ENCODE peak calls at places on chromosomes 4 and X, in four cellular contexts. G, X, U and E are unnamed samples.

GRCh38 chrX:11465648-11466411 is 172.6 kb downstream of the AMELX start:
- DNase-seq in G (no peak), U (no peak), X (no peak), E (no peak)

GRCh38 chrX:29852767-29853166 is 362.6 kb upstream of the MAGEB2 start:
- DNase-seq in X (no peak), G (no peak), U (no peak), E (no peak)

GRCh38 chrX:98379134-98379533 is 1495.4 kb downstream of the RPA4 start:
- DNase-seq in G (no peak), U (no peak), X (no peak), E (no peak)

GRCh38 chrX:38664285-38664684 is 102.9 kb downstream of the TSPAN7 start:
- DNase-seq in G (no peak), X (no peak), U (peak), E (no peak)

GRCh38 chr4:6226506-6226905 is 26.2 kb upstream of the JAKMIP1 start:
- DNase-seq in G (no peak), X (no peak), U (no peak), E (no peak)

GRCh38 chr4:112182604-112183003 is 37.4 kb downstream of the FAM241A start:
- DNase-seq in U (no peak), G (no peak), X (no peak), E (no peak)

GRCh38 chr4:145679520-145679919 is 426 bp upstream of the C4orf51 start:
- DNase-seq in X (no peak), G (no peak), U (no peak), E (no peak)

GRCh38 chr4:78672441-78672815 is 103.7 kb upstream of the BMP2K start:
- DNase-seq in U (no peak), X (no peak), G (no peak), E (no peak)

GRCh38 chr4:828641-829271 is 2.8 kb upstream of the CPLX1 start:
- DNase-seq in X (no peak), U (no peak), G (no peak), E (no peak)

GRCh38 chr4:176185068-176185467 is 10.3 kb downstream of the SPATA4 start:
- DNase-seq in G (no peak), X (no peak), U (no peak), E (no peak)

GRCh38 chr4:19888587-19888986 is 363.1 kb upstream of the SLIT2 start:
- DNase-seq in G (no peak), U (peak), X (no peak), E (no peak)

GRCh38 chr4:26060286-26060685 is 146.3 kb downstream of the SMIM20 start:
- DNase-seq in G (no peak), X (no peak), U (no peak), E (no peak)

GRCh38 chr4:73234712-73235111 is 23.9 kb downstream of the ANKRD17 start:
- DNase-seq in X (no peak), G (no peak), U (no peak), E (no peak)

GRCh38 chrX:70128071-70128470 is 5.2 kb upstream of the IGBP1 start:
- DNase-seq in G (no peak), U (no peak), X (no peak), E (no peak)

GRCh38 chrX:150476183-150476699 is 92.2 kb upstream of the MTM1 start:
- DNase-seq in X (no peak), G (no peak), U (no peak), E (no peak)

GRCh38 chrX:10447577-10448214 is 172.7 kb downstream of the MID1 start:
- DNase-seq in X (no peak), U (no peak), G (no peak), E (no peak)

GRCh38 chr4:153541426-153542096 is 75.4 kb downstream of the TMEM131L start:
- DNase-seq in X (no peak), G (no peak), U (no peak), E (no peak)

GRCh38 chr4:37970702-37971101 is 10.5 kb downstream of the PTTG2 start:
- DNase-seq in U (peak), G (no peak), X (no peak), E (peak)

GRCh38 chr4:86595426-86595805 is 1.3 kb downstream of the PTPN13 start:
- DNase-seq in G (no peak), U (no peak), X (no peak), E (no peak)

GRCh38 chr4:120920666-120921065 is 1.9 kb downstream of the PRDM5 start:
- DNase-seq in U (no peak), X (no peak), G (no peak), E (no peak)

GRCh38 chr4:159146454-159146853 is 43.6 kb downstream of the RAPGEF2 start:
- DNase-seq in U (no peak), G (no peak), X (no peak), E (no peak)

GRCh38 chr4:176002007-176002623 is 63.5 kb upstream of the WDR17 start:
- DNase-seq in G (no peak), X (peak), U (no peak), E (peak)

GRCh38 chrX:150887906-150888465 is 10.5 kb downstream of the CD99L2 start:
- DNase-seq in U (no peak), G (no peak), X (no peak), E (no peak)

GRCh38 chr4:111475696-111476095 is 669.6 kb upstream of the FAM241A start:
- DNase-seq in G (no peak), U (no peak), X (no peak), E (no peak)

GRCh38 chrX:49199906-49200771 is at the start of gene SYP:
- DNase-seq in G (no peak), U (peak), X (peak), E (peak)

GRCh38 chr4:7342581-7343352 is 92.0 kb downstream of the PSAPL1 start:
- DNase-seq in U (no peak), G (no peak), X (no peak), E (no peak)

GRCh38 chrX:48468693-48469691 is 1.1 kb downstream of the SLC38A5 start:
- DNase-seq in X (no peak), G (no peak), U (peak), E (peak)

GRCh38 chr4:56743550-56743949 is 62.5 kb upstream of the HOPX start:
- DNase-seq in G (no peak), U (no peak), X (no peak), E (no peak)

GRCh38 chr4:15677507-15677988 is 4.1 kb upstream of the FAM200B start:
- DNase-seq in X (no peak), G (no peak), U (no peak), E (no peak)

GRCh38 chrX:79081895-79082512 is 62.5 kb upstream of the GPR174 start:
- DNase-seq in U (peak), G (peak), X (no peak), E (peak)

GRCh38 chr4:132557660-132558059 is 591.4 kb upstream of the PCDH10 start:
- DNase-seq in G (no peak), U (no peak), X (no peak), E (no peak)

GRCh38 chr4:71945791-71946190 is 86.0 kb upstream of the NPFFR2 start:
- DNase-seq in X (no peak), U (no peak), G (no peak), E (no peak)

GRCh38 chr4:71941001-71941400 is 90.8 kb upstream of the NPFFR2 start:
- DNase-seq in X (no peak), G (no peak), U (peak), E (peak)

DNA sequence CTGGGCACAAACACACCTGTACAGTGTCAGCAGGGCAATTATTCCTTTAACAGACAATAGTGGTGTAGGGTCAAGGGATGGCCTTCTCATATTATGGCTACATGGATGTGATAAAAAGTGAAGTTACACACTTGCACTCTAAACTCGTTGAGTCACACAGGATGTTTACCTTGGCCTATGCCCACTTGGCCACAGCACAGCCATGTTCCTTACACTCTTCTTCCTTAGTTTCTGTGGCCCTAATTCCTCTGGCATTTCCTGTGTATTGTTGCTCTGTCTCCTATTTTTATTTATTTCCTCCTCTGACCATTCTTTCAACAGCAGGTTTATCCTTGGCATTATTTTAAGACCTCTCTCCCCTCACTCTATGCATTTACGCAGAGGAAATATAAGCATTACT is 86.8 kb upstream of the NPFFR2 start:
- DNase-seq in G (no peak), U (no peak), X (no peak), E (no peak)
- TF ChIP-seq SPI1 in G (no peak), U (no peak), X (no peak), E (no peak)

DNA sequence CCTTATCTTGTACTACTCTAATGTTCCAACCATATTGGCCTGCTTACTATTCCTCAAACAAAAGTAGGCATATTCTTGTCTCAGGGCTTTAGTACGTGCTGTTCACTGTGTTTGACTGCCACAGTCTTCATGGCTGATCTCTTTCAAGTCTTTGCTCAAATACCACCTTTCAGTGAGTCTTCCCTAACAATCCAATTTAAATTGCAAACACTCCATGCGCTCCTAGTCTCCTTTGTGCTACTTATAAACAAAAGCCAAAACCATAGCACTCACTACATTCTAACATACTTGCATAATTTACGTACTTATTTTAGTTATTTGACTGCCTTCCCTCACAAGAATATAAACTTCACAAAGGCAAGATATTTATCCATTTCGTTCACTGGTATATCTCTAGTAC is 1.7 kb upstream of the ART3 start:
- DNase-seq in G (no peak), X (no peak), U (no peak), E (no peak)
- TF ChIP-seq SPI1 in G (no peak), X (no peak), U (no peak), E (no peak)

GRCh38 chr4:22463179-22463578 is 52.7 kb downstream of the ADGRA3 start:
- DNase-seq in G (no peak), U (no peak), X (no peak), E (no peak)
- TF ChIP-seq SPI1 in G (no peak), U (no peak), X (no peak), E (no peak)

GRCh38 chr4:128528793-128529553 is 241.4 kb upstream of the PGRMC2 start:
- DNase-seq in X (no peak), U (no peak), G (no peak), E (no peak)
- TF ChIP-seq SPI1 in X (no peak), U (no peak), G (no peak), E (no peak)

DNA sequence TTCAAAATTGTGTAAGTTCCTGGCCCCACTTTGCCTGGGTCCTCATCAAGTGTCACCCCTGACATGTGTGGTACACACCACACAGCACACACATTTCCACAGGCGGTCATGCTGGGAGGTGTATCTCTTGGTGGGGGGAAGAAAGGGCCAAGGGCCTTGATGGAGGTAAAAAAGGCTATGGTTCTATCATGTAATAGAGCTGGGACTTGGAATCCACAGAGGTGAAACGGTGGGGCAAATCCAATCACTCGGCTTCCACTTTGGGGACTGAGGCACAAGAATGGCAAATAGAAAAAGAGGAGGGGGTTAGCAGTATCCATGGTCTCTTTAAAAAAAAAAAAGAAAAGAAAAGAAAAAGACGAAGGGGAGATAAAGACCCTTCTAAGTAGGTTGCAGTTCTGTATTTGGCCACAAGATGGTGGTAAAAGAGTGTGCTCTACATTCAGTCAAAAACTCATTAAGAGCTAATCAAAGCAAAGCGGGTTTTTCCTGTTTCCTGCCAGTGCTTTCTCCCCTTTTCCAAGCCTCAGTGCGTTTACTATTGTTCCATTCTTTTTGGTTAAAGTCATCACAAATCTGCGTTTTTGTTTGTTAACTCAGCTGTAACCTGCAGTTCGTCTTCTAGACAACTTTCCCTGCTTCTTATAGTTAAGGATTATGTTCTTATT is 37.0 kb upstream of the ATP6AP2 start:
- DNase-seq in G (peak), X (no peak), U (peak), E (no peak)
- TF ChIP-seq SPI1 in G (no peak), X (no peak), U (no peak), E (no peak)

GRCh38 chr4:140427104-140427918 is at the start of gene CLGN:
- DNase-seq in G (peak), X (peak), U (peak), E (peak)

GRCh38 chr4:140423106-140423505 is 4.3 kb downstream of the CLGN start:
- DNase-seq in X (no peak), U (no peak), G (no peak), E (no peak)

GRCh38 chr4:140426610-140427103 is 791 bp downstream of the CLGN start:
- DNase-seq in G (no peak), X (peak), U (peak), E (no peak)

DNA sequence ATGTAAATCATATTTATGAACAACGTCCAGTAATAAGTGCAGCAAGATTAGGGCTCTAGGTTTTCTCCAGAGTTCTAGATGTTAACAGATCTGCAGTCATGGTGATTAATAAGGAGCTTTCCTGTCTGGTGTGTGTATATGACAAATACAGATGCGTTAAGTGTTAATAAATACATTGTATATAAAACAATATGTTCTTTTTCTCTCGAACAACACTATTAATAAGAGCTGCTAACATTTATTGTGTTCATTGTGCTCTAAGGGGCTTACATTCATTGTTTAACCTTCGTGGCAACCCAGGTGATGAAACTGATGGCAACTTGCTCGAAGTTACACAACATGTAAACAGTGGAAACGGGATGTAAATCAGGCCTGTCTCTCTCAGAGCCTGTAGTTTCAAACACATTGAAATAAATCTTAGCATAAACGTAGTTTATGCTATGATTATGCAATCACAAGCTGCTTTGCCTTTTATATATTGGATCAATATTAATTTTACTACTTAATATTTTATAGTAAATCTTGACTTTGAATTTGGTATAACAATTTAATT is 547 bp upstream of the CLGN start:
- DNase-seq in G (no peak), U (no peak), X (no peak), E (peak)
- TF ChIP-seq SPI1 in G (no peak), U (no peak), X (no peak), E (no peak)

GRCh38 chr4:188665466-188665865 is 526.2 kb downstream of the TRIML1 start:
- DNase-seq in U (no peak), X (no peak), G (no peak), E (no peak)

GRCh38 chr4:188658958-188659522 is 519.8 kb downstream of the TRIML1 start:
- DNase-seq in X (no peak), G (no peak), U (peak), E (no peak)

GRCh38 chr4:188663369-188663768 is 524.1 kb downstream of the TRIML1 start:
- DNase-seq in X (no peak), G (no peak), U (no peak), E (no peak)

GRCh38 chr4:188660796-188661195 is 521.6 kb downstream of the TRIML1 start:
- DNase-seq in X (no peak), U (no peak), G (no peak), E (no peak)

GRCh38 chr4:188661502-188661901 is 522.3 kb downstream of the TRIML1 start:
- DNase-seq in X (no peak), U (no peak), G (no peak), E (no peak)
- TF ChIP-seq SPI1 in X (no peak), U (no peak), G (no peak), E (no peak)

GRCh38 chr4:110361921-110362320 is 114.0 kb upstream of the ENPEP start:
- DNase-seq in G (no peak), U (no peak), X (no peak), E (no peak)
- TF ChIP-seq SPI1 in G (no peak), U (no peak), X (no peak), E (no peak)

DNA sequence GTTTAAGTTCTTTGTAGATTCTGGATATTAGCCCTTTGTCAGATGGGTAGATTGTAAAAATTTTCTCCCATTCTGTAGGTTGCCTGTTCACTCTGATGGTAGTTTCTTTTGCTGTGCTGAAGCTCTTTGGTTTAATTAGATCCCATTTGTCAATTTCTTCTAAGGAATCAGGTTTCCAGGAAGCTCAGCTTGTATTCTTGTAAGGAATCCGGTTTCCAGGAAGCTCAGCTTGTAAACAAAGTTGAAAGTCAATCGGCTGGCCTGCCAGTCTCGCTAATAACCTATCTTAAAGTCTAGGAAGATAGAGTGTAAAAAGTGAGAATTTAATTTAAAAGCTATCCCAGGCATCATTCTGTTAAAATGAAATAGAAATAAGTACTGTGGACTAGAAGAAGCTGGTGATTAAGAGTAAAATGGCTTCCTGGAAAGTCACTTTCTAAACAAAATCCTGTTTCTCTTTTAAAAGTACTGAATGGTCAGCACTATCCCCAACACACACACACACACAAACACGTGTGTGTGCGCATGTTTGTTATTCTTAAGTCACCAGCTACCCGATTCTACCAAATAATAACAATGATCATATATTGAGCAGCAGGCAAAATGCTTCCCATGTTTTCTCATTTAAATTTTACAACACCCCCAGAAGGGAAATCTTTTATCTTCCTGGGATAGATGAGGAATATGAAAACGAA is 171.7 kb downstream of the PAPSS1 start:
- DNase-seq in X (no peak), G (no peak), U (no peak), E (no peak)
- TF ChIP-seq SPI1 in X (no peak), G (no peak), U (no peak), E (no peak)

DNA sequence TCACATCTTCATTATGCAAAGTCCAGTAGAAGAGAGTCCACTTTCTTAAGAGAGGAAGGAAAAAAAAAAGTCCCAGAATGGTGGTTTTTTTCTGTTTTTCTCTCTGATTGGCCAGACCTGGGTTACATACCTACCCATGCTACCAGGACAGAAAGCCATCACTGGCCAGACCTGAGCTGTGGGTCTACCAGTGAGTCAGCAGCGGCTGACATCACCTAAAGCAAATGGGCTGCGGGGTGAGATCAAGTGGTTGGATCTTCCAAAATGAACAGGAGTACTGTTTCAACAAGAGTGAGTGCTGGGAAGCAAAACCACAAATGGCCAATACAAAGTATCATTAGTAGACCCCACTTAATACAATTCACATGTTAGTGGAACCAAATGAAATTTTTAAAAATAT is 1.6 kb upstream of the NDST3 start:
- DNase-seq in G (no peak), X (no peak), U (no peak), E (no peak)
- TF ChIP-seq SPI1 in G (no peak), X (no peak), U (no peak), E (no peak)